ENCODE peak calls at places on chromosomes 7 and 10, in five cellular contexts. Y is PC-9, B is uterus, Q is IMR-90, D is cardiac muscle cell. K is an unnamed sample. For H3K27me3, the result is how much of the 10 kb centered on the place peaks cover.

GRCh38 chr7:37323912-37324430 is 124.7 kb downstream of the ELMO1 start:
- DNase-seq in Y (no peak), B (no peak), Q (no peak), D (no peak), K (no peak)

GRCh38 chr10:65570143-65571010 is 1355.5 kb upstream of the LRRTM3 start:
- DNase-seq in Y (peak), B (no peak), Q (peak), D (peak), K (no peak)

GRCh38 chr7:8639668-8640067 is 206.3 kb downstream of the NXPH1 start:
- DNase-seq in Y (no peak), B (no peak), Q (no peak), D (no peak), K (no peak)

GRCh38 chr10:119416855-119417254 is 125.7 kb downstream of the RGS10 start:
- DNase-seq in Y (peak), B (peak), Q (peak), D (peak), K (no peak)

GRCh38 chr10:95745487-95745886 is 10.5 kb upstream of the ENTPD1 start:
- DNase-seq in Y (no peak), B (no peak), Q (no peak), D (no peak), K (no peak)

GRCh38 chr7:15515201-15515777 is 46.5 kb downstream of the AGMO start:
- DNase-seq in Y (no peak), B (no peak), Q (peak), D (peak), K (no peak)

GRCh38 chr7:2041496-2042367 is 191.0 kb downstream of the MAD1L1 start:
- DNase-seq in Y (no peak), B (no peak), Q (no peak), D (no peak), K (no peak)

GRCh38 chr7:114988755-114989154 is 66.9 kb downstream of the MDFIC start:
- DNase-seq in Y (peak), B (peak), Q (peak), D (peak), K (no peak)

GRCh38 chr7:139034855-139035587 is 821 bp downstream of the ZC3HAV1L start:
- DNase-seq in Y (peak), B (peak), Q (peak), D (peak), K (no peak)

GRCh38 chr7:118826237-118826636 is 601.7 kb downstream of the ANKRD7 start:
- DNase-seq in Y (no peak), B (no peak), Q (no peak), D (no peak), K (no peak)

GRCh38 chr7:106417273-106417902 is 132.6 kb upstream of the NAMPT start:
- DNase-seq in Y (peak), B (no peak), Q (peak), D (no peak), K (no peak)

GRCh38 chr10:35058134-35058533 is 32.0 kb downstream of the CUL2 start:
- DNase-seq in Y (peak), B (no peak), Q (peak), D (peak), K (peak)

GRCh38 chr7:141585592-141586510 is 34.6 kb downstream of the AGK start:
- DNase-seq in Y (peak), B (no peak), Q (peak), D (peak), K (peak)

GRCh38 chr10:27072436-27073114 is 27.7 kb downstream of the ANKRD26 start:
- DNase-seq in Y (no peak), B (no peak), Q (no peak), D (no peak), K (no peak)

GRCh38 chr10:75939541-75939940 is 508.1 kb downstream of the LRMDA start:
- DNase-seq in Y (no peak), B (no peak), Q (no peak), D (no peak), K (no peak)

GRCh38 chr7:128704909-128705308 is 32.8 kb downstream of the GARIN1A start:
- DNase-seq in Y (no peak), B (no peak), Q (no peak), D (no peak), K (no peak)

GRCh38 chr10:124012583-124012982 is 80.8 kb downstream of the CHST15 start:
- DNase-seq in Y (no peak), B (no peak), Q (no peak), D (no peak), K (no peak)

GRCh38 chr10:124014416-124015154 is 78.8 kb downstream of the CHST15 start:
- DNase-seq in Y (no peak), B (no peak), Q (no peak), D (no peak), K (no peak)

GRCh38 chr10:124012991-124013390 is 80.4 kb downstream of the CHST15 start:
- DNase-seq in Y (no peak), B (no peak), Q (no peak), D (no peak), K (no peak)

GRCh38 chr10:124012066-124012465 is 81.3 kb downstream of the CHST15 start:
- DNase-seq in Y (no peak), B (no peak), Q (no peak), D (no peak), K (no peak)

GRCh38 chr10:124013916-124014315 is 79.5 kb downstream of the CHST15 start:
- DNase-seq in Y (no peak), B (no peak), Q (no peak), D (no peak), K (no peak)
- TF ChIP-seq CTCF in Y (no peak), B (no peak), Q (no peak), D (no peak), K (no peak)

GRCh38 chr7:41404375-41405074 is 298.4 kb downstream of the INHBA start:
- DNase-seq in Y (no peak), B (no peak), Q (no peak), D (no peak), K (no peak)
- H3K27me3 ChIP-seq in Y (under half), B (under half), Q (under half), D (under half), K (under half)

GRCh38 chr10:68955786-68956532 is at the start of gene DDX21:
- DNase-seq in Y (peak), B (peak), Q (peak), D (peak), K (peak)
- TF ChIP-seq CTCF in Y (peak), B (peak), Q (peak), D (peak), K (peak)

DNA sequence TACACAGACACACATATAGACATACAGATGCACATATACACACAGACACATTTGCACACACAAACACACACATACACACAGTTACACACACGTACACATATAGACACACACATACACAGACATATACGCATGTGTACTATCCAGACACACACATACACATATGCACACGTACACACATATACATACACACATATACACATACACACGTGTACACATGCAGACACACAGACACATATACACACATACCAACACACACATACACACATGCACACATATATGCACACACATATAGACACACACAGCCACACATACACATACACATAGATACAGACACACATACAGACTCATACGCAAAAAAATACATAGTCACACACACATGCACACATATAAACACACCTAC is 184.2 kb downstream of the PFKFB3 start:
- DNase-seq in Y (no peak), B (no peak), Q (no peak), D (no peak), K (no peak)
- H3K27me3 ChIP-seq in Y (under half), B (under half), Q (under half), D (under half), K (under half)

DNA sequence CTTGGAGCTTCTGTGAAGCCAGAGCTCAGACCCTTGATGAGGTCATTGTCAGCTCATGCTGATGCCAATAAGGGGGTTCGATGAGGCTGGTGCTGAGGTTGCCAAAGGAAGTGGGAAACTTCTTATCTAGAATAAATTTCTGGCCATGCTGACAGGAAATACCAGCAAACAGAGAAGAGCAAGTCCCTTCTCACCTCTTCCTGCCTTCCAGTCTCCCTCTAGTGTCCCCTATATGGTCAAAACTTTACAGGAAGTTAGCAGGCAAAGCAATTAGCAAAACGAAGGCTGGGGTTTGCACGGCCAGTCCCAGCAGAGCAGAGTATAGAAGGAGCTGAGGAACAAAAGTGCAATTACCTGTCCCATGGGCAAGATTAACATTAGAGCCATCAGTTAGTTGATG is 15.1 kb upstream of the NEUROG3 start:
- DNase-seq in Y (no peak), B (no peak), Q (no peak), D (no peak), K (no peak)
- TF ChIP-seq CTCF in Y (no peak), B (no peak), Q (no peak), D (no peak), K (no peak)